ENCODE peak calls at places on chromosome 19, in nine cellular contexts. D is transverse colon, E is upper lobe of left lung, G is psoas muscle, B is neural progenitor cell, Q is stomach, N is thoracic aorta, J is right lobe of liver, S is tibial nerve. W is an unnamed sample. For H3K4me1, the result is how much of the 10 kb centered on the place peaks cover.

GRCh38 chr19:10043286-10043927 is 30.1 kb downstream of the RDH8 start:
- DNase-seq in E (no peak), J (no peak), N (no peak), S (no peak), G (no peak), B (peak), Q (no peak), D (no peak), W (no peak)

GRCh38 chr19:31444931-31445330 is 95.7 kb upstream of the TSHZ3 start:
- DNase-seq in G (no peak), Q (no peak), D (no peak), N (no peak), J (no peak), B (no peak), E (no peak), S (no peak), W (no peak)

GRCh38 chr19:31415322-31415721 is 66.1 kb upstream of the TSHZ3 start:
- DNase-seq in E (no peak), G (no peak), J (no peak), S (no peak), Q (no peak), D (no peak), B (no peak), N (no peak), W (no peak)

GRCh38 chr19:40165362-40165937 is 25.8 kb upstream of the MAP3K10 start:
- DNase-seq in G (peak), D (peak), S (peak), N (no peak), J (no peak), E (peak), Q (peak), B (peak), W (peak)

GRCh38 chr19:19464339-19465098 is 50.8 kb downstream of the TSSK6 start:
- DNase-seq in E (no peak), D (no peak), Q (peak), G (no peak), S (no peak), B (peak), N (no peak), J (no peak), W (no peak)

GRCh38 chr19:56701895-56702294 is 30.3 kb upstream of the ZNF835 start:
- DNase-seq in J (no peak), Q (no peak), N (no peak), D (no peak), B (no peak), G (no peak), E (no peak), S (no peak), W (no peak)

GRCh38 chr19:43983912-43984686 is at the start of gene ZNF155:
- DNase-seq in N (peak), G (peak), J (peak), E (peak), D (peak), B (peak), S (peak), Q (peak), W (peak)

GRCh38 chr19:50906217-50906616 is 5.0 kb downstream of the KLK4 start:
- DNase-seq in G (no peak), S (peak), B (peak), N (no peak), E (no peak), D (peak), Q (peak), J (no peak), W (peak)

GRCh38 chr19:15340086-15340485 is 7.7 kb upstream of the BRD4 start:
- DNase-seq in D (no peak), J (no peak), G (no peak), B (no peak), E (no peak), S (no peak), N (no peak), Q (no peak), W (no peak)

GRCh38 chr19:44653977-44654784 is 10.5 kb downstream of the PVR start:
- DNase-seq in J (peak), E (peak), G (peak), N (no peak), D (peak), S (peak), Q (peak), B (peak), W (peak)

GRCh38 chr19:44925114-44925891 is 10.9 kb downstream of the APOC1 start:
- DNase-seq in J (peak), B (no peak), E (peak), Q (peak), S (peak), D (peak), N (no peak), G (peak), W (no peak)

GRCh38 chr19:3720533-3720917 is 12.3 kb downstream of the TJP3 start:
- DNase-seq in J (no peak), E (no peak), S (no peak), B (peak), D (peak), Q (peak), N (no peak), G (no peak), W (no peak)

GRCh38 chr19:3057275-3057714 is 5.0 kb downstream of the TLE5 start:
- DNase-seq in B (no peak), N (peak), Q (peak), J (peak), S (peak), D (peak), G (peak), E (peak), W (no peak)

GRCh38 chr19:4721196-4721595 is 2.4 kb downstream of the DPP9 start:
- DNase-seq in G (no peak), N (no peak), B (no peak), J (no peak), D (no peak), E (no peak), Q (no peak), S (no peak), W (no peak)

GRCh38 chr19:3304871-3305423 is 61.4 kb upstream of the NFIC start:
- DNase-seq in E (peak), B (peak), J (peak), N (no peak), Q (peak), D (peak), S (peak), G (peak), W (peak)

GRCh38 chr19:35348909-35349611 is 1.4 kb downstream of the FFAR1 start:
- DNase-seq in B (peak), G (no peak), Q (no peak), E (peak), S (no peak), N (no peak), J (peak), D (no peak), W (no peak)

GRCh38 chr19:39154626-39155100 is 29.1 kb downstream of the PAK4 start:
- DNase-seq in B (no peak), S (no peak), D (peak), N (no peak), E (peak), G (no peak), Q (peak), J (no peak), W (no peak)

GRCh38 chr19:39144487-39145071 is 19.0 kb downstream of the PAK4 start:
- DNase-seq in B (peak), G (no peak), S (no peak), Q (no peak), D (no peak), N (no peak), E (peak), J (no peak), W (no peak)

GRCh38 chr19:9793051-9793591 is 24.6 kb upstream of the ZNF846 start:
- DNase-seq in S (peak), B (no peak), N (peak), Q (peak), J (no peak), E (peak), G (peak), D (peak), W (peak)

GRCh38 chr19:18795540-18795939 is 4.4 kb upstream of the COMP start:
- DNase-seq in N (no peak), G (peak), E (no peak), J (no peak), Q (no peak), S (no peak), D (no peak), B (peak), W (no peak)

GRCh38 chr19:14146789-14147216 is 10.4 kb upstream of the ASF1B start:
- DNase-seq in E (no peak), G (no peak), J (no peak), B (no peak), S (no peak), D (no peak), N (no peak), Q (no peak), W (no peak)

GRCh38 chr19:2912306-2912705 is 11.6 kb downstream of the ZNF57 start:
- DNase-seq in S (no peak), Q (no peak), J (no peak), B (no peak), N (no peak), G (no peak), E (no peak), D (no peak), W (no peak)

GRCh38 chr19:53034054-53034453 is 10.5 kb upstream of the ERVV-2 start:
- DNase-seq in J (no peak), B (no peak), Q (no peak), G (no peak), N (no peak), E (no peak), D (no peak), S (no peak), W (no peak)

GRCh38 chr19:36213793-36214387 is 575 bp downstream of the ZNF565 start:
- DNase-seq in J (no peak), S (peak), G (no peak), D (no peak), Q (no peak), B (no peak), N (peak), E (no peak), W (peak)

GRCh38 chr19:13102666-13103584 is at the start of gene LYL1:
- DNase-seq in G (peak), J (peak), S (peak), N (no peak), B (peak), Q (peak), D (peak), E (peak), W (peak)
- H3K4me1 ChIP-seq in G (under half), J (under half), S (under half), N (under half), B (under half), Q (under half), D (under half), E (half or more), W (half or more)

DNA sequence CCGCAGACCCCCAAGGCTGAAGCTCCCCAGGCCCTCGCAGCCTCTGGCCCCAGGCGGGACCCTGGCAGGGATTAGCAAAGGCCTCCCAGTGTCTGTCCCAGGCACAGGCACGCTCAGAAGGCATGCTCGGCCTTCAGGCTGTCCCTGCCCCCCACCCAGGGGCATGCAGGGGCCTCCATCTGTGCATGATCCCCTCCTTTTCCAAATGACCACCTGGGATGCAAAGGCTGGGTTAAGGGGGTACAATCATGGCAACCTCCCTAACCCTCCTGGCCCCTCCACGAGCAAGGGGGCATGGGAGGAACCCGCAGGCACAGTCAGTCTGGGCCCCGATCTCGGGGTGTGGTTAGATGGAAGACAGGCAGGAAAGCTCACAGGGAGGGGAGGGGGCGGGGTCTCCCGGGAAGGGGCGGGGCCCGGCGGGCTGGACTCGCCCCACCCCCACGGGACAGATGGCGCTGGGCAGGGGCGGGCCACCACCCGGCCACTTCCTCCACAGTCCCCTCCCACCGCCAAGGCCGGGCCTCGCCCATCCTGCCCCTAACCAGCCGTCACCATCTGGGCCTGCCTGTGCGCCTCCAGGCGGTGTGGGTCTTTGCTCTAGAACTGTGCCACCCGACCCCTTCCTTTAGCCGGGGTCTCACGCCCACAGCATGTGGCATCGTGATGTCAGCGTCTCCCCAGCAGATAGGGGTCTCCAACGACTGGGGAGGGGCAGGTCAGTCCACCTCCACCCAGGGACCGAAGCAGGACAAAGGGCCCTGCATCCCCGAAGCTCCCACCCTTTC is 7.0 kb upstream of the REXO1 start:
- DNase-seq in J (peak), D (peak), B (peak), E (peak), N (no peak), G (peak), Q (peak), S (peak), W (peak)
- TF ChIP-seq CTCF in J (no peak), D (no peak), B (no peak), E (no peak), N (no peak), G (no peak), Q (no peak), S (no peak), W (no peak)

GRCh38 chr19:41403181-41403970 is 5.8 kb downstream of the BCKDHA start:
- DNase-seq in G (no peak), B (no peak), D (no peak), J (no peak), Q (no peak), S (no peak), E (no peak), N (no peak), W (no peak)
- H3K4me1 ChIP-seq in G (under half), B (under half), D (under half), J (under half), Q (under half), S (under half), E (half or more), N (under half), W (under half)

GRCh38 chr19:7928741-7929701 is 3.1 kb upstream of the CTXN1 start:
- DNase-seq in G (peak), N (no peak), J (peak), E (no peak), S (peak), B (peak), Q (no peak), D (no peak), W (peak)
- TF ChIP-seq CTCF in G (peak), N (peak), J (no peak), E (no peak), S (no peak), B (peak), Q (no peak), D (no peak), W (peak)

DNA sequence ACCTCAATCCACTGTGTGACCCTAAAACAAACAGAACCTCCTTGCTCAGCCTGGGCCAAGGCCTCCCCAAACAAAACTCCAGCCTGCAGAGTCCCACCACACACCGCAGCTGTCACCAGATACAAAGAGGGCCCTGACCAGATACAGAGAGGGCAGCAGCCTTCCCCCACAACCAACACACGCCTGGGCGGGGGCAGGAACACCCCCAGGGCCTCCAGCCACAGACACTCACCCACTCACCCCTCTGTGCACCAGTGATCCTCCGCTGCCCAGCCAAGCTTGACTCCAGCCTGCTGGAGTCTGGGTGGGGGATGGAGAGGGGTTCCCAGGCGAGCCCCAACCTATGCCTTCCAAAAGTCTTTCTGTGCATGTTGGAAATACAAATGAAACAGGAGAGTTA is 5.9 kb upstream of the CIRBP start:
- DNase-seq in G (no peak), S (no peak), N (no peak), B (no peak), E (no peak), J (no peak), D (no peak), Q (no peak), W (no peak)
- H3K4me1 ChIP-seq in G (half or more), S (under half), N (half or more), B (half or more), E (half or more), J (half or more), D (half or more), Q (half or more), W (half or more)

GRCh38 chr19:7535035-7535992 is at the start of gene PNPLA6:
- DNase-seq in D (peak), N (peak), Q (peak), S (peak), E (peak), G (peak), B (peak), J (peak), W (peak)
- TF ChIP-seq CTCF in D (no peak), N (no peak), Q (no peak), S (no peak), E (no peak), G (no peak), B (no peak), J (no peak), W (no peak)

DNA sequence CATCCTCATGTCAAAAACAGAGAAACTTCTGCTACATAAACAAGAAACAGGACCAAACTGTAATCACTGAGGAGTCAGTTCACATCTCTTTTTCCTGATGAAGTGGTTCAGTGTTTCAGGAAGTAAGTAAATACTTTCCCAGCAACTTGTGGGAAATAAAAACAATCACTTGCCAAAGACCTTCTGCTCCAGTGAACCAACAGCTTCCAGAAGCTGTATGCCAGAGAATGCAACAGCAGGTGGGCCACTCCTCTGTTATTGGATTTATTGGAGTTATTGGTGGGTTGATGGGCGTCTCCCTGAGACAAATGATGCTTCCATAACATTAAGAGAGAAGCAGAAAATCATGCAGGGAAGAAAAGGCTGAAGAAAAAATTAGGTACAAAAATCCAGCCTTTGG is 9.9 kb downstream of the SLC6A16 start:
- DNase-seq in S (no peak), N (no peak), J (no peak), Q (no peak), D (no peak), E (no peak), B (peak), G (no peak), W (no peak)
- H3K4me1 ChIP-seq in S (under half), N (under half), J (under half), Q (under half), D (under half), E (under half), B (under half), G (under half), W (under half)

DNA sequence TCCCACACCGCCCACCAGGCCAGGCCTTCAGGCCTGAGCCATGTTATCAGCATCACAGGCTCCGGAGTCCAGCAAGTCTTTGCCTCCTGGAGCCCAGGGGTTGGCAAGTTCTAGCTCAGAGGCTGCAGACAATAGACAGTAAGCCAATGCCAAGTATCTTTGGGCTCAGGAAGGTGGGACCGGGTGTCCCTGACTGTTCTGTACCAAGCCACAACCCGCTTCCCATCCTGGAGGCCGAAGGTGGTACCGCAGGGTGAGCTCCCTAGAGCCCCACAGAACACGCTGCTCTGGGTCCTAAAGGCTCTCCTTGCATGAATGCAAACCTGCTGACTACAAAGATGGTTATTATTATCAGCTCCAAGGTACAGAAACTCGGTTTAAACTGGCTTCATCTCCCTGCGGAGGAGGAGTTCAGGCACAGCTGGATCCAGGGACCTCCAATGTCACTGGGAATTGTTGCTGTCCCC is 5.5 kb upstream of the FSTL3 start:
- DNase-seq in N (no peak), B (no peak), S (no peak), G (no peak), J (no peak), D (no peak), E (no peak), Q (no peak), W (no peak)
- TF ChIP-seq CTCF in N (no peak), B (peak), S (no peak), G (no peak), J (no peak), D (no peak), E (no peak), Q (no peak), W (no peak)

GRCh38 chr19:11293468-11294389 is 2.2 kb upstream of the TSPAN16 start:
- DNase-seq in E (peak), J (peak), S (peak), N (peak), D (peak), B (peak), Q (peak), G (peak), W (peak)
- H3K4me1 ChIP-seq in E (under half), J (under half), S (under half), N (under half), D (under half), B (under half), Q (under half), G (under half), W (under half)

W was measured in CD8-positive, alpha-beta T cell.